ENCODE peak calls at places on chromosomes 11 and 22, in seven cellular contexts. One of them, this sample, is unnamed.

GRCh38 chr11:126871792-126872191 is 128.8 kb downstream of the KIRREL3 start:
- DNase-seq in PC-3: no peak
- DNase-seq in astrocyte: no peak
- DNase-seq in fibroblast of villous mesenchyme: no peak
- DNase-seq in A549: peak
- DNase-seq in SK-N-SH: no peak
- DNase-seq in pancreas: no peak
- DNase-seq in this sample: no peak

GRCh38 chr11:67024966-67025365 is 2.0 kb downstream of the SYT12 start:
- DNase-seq in PC-3: peak
- DNase-seq in astrocyte: no peak
- DNase-seq in fibroblast of villous mesenchyme: no peak
- DNase-seq in A549: no peak
- DNase-seq in SK-N-SH: no peak
- DNase-seq in pancreas: no peak
- DNase-seq in this sample: no peak

GRCh38 chr11:32952421-32952820 is 59.8 kb downstream of the QSER1 start:
- DNase-seq in PC-3: no peak
- DNase-seq in astrocyte: no peak
- DNase-seq in fibroblast of villous mesenchyme: no peak
- DNase-seq in A549: no peak
- DNase-seq in SK-N-SH: no peak
- DNase-seq in pancreas: no peak
- DNase-seq in this sample: no peak

GRCh38 chr11:93034031-93034430 is 64.6 kb downstream of the MTNR1B start:
- DNase-seq in PC-3: no peak
- DNase-seq in astrocyte: peak
- DNase-seq in fibroblast of villous mesenchyme: peak
- DNase-seq in A549: no peak
- DNase-seq in SK-N-SH: no peak
- DNase-seq in pancreas: no peak
- DNase-seq in this sample: peak

GRCh38 chr22:43129426-43130425 is 13.5 kb downstream of the MCAT start:
- DNase-seq in PC-3: no peak
- DNase-seq in astrocyte: no peak
- DNase-seq in fibroblast of villous mesenchyme: no peak
- DNase-seq in A549: no peak
- DNase-seq in SK-N-SH: no peak
- DNase-seq in pancreas: no peak
- DNase-seq in this sample: no peak

GRCh38 chr22:41048791-41049717 is 43.3 kb upstream of the EP300 start:
- DNase-seq in PC-3: no peak
- DNase-seq in astrocyte: peak
- DNase-seq in fibroblast of villous mesenchyme: peak
- DNase-seq in A549: no peak
- DNase-seq in SK-N-SH: peak
- DNase-seq in pancreas: peak
- DNase-seq in this sample: peak

GRCh38 chr11:42841563-42841962 is 470.2 kb upstream of the API5 start:
- DNase-seq in PC-3: no peak
- DNase-seq in astrocyte: no peak
- DNase-seq in fibroblast of villous mesenchyme: no peak
- DNase-seq in A549: no peak
- DNase-seq in SK-N-SH: no peak
- DNase-seq in pancreas: no peak
- DNase-seq in this sample: no peak

GRCh38 chr11:59787816-59788215 is 22.8 kb downstream of the MRPL16 start:
- DNase-seq in PC-3: peak
- DNase-seq in astrocyte: peak
- DNase-seq in fibroblast of villous mesenchyme: peak
- DNase-seq in A549: no peak
- DNase-seq in SK-N-SH: no peak
- DNase-seq in pancreas: no peak
- DNase-seq in this sample: no peak

GRCh38 chr11:109435121-109435742 is 13.2 kb downstream of the C11orf87 start:
- DNase-seq in PC-3: peak
- DNase-seq in astrocyte: peak
- DNase-seq in fibroblast of villous mesenchyme: no peak
- DNase-seq in A549: no peak
- DNase-seq in SK-N-SH: no peak
- DNase-seq in pancreas: no peak
- DNase-seq in this sample: no peak

GRCh38 chr11:832529-833113 is at the start of gene CD151:
- DNase-seq in PC-3: peak
- DNase-seq in astrocyte: no peak
- DNase-seq in fibroblast of villous mesenchyme: peak
- DNase-seq in A549: peak
- DNase-seq in SK-N-SH: peak
- DNase-seq in pancreas: no peak
- DNase-seq in this sample: no peak

GRCh38 chr11:58531865-58532341 is 24.0 kb upstream of the OR5B21 start:
- DNase-seq in PC-3: no peak
- DNase-seq in astrocyte: no peak
- DNase-seq in fibroblast of villous mesenchyme: no peak
- DNase-seq in A549: no peak
- DNase-seq in SK-N-SH: no peak
- DNase-seq in pancreas: peak
- DNase-seq in this sample: no peak

GRCh38 chr22:31102441-31103081 is 4.8 kb downstream of the SELENOM start:
- DNase-seq in PC-3: peak
- DNase-seq in astrocyte: peak
- DNase-seq in fibroblast of villous mesenchyme: peak
- DNase-seq in A549: peak
- DNase-seq in SK-N-SH: no peak
- DNase-seq in pancreas: peak
- DNase-seq in this sample: no peak

GRCh38 chr11:898160-898517 is 12.5 kb downstream of the CHID1 start:
- DNase-seq in PC-3: peak
- DNase-seq in astrocyte: no peak
- DNase-seq in fibroblast of villous mesenchyme: peak
- DNase-seq in A549: peak
- DNase-seq in SK-N-SH: peak
- DNase-seq in pancreas: no peak
- DNase-seq in this sample: no peak

GRCh38 chr11:105577645-105578044 is 32.2 kb upstream of the GRIA4 start:
- DNase-seq in PC-3: peak
- DNase-seq in astrocyte: peak
- DNase-seq in fibroblast of villous mesenchyme: peak
- DNase-seq in A549: no peak
- DNase-seq in SK-N-SH: peak
- DNase-seq in pancreas: no peak
- DNase-seq in this sample: no peak

DNA sequence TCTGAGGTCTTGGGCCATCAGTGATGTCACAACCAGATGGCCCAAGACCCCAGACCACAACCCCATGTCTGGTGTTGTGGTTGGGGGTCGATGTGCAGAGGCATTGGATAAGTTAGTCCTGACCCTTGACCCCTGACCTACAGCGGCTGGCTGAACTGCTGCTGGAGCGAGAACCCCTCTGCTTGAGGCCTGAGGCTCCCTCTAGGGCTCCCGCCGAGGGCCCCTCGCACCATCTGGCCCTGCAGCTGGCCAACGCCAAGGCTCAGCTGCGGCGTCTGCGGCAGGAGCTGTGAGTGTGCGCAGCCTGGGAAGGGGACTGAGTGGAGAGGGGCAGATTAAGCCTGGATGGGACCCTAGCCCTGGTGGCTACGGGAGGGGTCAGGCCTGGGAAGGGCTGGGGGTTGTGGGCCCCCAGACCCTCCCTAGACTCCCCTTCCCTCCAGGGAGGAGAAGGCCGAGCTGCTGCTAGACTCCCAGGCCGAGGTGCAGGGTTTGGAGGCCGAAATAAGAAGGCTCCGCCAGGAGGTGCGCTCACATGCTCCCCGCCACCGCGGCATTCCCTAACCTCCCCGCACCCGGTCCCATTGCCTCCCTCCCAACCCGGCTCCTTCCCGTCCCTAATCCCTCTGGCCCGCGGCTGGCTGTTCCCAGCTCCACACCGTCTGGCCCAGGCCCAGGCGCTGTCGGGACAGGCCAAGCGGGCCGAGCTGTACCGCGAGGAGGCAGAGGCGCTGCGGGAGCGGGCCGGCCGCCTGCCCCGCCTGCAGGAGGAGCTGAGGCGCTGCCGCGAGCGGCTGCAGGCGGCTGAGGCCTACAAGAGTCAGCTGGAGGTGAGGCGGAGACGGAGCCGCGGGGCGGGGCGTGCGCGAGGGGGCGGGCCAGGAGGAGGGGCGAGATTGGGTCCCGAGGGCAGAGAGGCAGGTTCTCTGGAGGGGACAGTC is 2.1 kb downstream of the CCDC88B start:
- DNase-seq in PC-3: peak
- DNase-seq in astrocyte: peak
- DNase-seq in fibroblast of villous mesenchyme: peak
- DNase-seq in A549: peak
- DNase-seq in SK-N-SH: peak
- DNase-seq in pancreas: peak
- DNase-seq in this sample: peak
- TF ChIP-seq CTCF in PC-3: peak
- TF ChIP-seq CTCF in astrocyte: no peak
- TF ChIP-seq CTCF in fibroblast of villous mesenchyme: peak
- TF ChIP-seq CTCF in A549: peak
- TF ChIP-seq CTCF in SK-N-SH: no peak
- TF ChIP-seq CTCF in pancreas: no peak
- TF ChIP-seq CTCF in this sample: peak

DNA sequence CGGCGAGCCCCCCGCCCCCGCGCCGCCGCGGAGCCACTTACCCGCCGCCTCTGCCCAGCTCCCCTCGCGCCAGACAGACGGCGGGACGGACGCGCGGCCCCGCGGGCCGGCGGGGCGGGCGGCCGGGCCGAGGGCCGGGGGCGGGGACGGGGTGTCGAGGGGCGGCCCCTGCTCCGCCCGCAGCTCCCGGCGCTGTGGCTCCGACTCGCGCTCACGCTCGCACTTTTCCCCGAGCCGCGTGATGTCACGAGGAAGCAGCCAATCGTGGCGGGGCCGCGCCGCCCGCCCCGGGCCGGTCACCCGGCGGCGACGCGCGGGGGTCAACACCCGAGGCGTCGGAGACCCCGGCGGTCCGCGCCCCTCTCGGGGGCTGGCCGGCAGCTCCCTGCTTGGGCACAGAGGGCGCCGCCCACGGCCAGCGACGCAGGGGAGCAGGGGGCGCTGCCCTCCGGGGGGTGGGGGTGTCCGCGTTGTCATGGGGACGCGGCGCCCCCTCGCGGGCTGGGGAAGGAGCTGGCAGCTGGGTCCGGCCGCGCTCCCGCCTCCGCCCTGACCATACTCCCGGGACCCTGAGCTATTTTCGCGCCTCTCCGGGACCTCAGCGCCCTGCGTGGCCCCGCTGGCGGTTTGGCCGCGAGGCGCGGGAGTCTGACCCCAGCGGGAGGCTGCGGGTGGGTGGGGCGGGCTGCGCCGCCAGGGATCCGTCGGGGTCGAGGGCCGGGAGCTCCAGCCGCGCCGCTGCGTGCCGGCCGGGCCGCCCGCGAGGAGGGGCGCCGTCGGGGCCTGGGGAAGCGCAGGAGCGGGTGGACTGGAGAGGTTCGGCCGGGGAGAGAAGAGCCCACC is at the start of gene CHRM4:
- DNase-seq in PC-3: no peak
- DNase-seq in astrocyte: no peak
- DNase-seq in fibroblast of villous mesenchyme: peak
- DNase-seq in A549: peak
- DNase-seq in SK-N-SH: peak
- DNase-seq in pancreas: peak
- DNase-seq in this sample: no peak
- H3K4me3 ChIP-seq in PC-3: peak
- H3K4me3 ChIP-seq in astrocyte: peak
- H3K4me3 ChIP-seq in fibroblast of villous mesenchyme: peak
- H3K4me3 ChIP-seq in A549: peak
- H3K4me3 ChIP-seq in SK-N-SH: peak
- H3K4me3 ChIP-seq in pancreas: peak
- H3K4me3 ChIP-seq in this sample: peak

DNA sequence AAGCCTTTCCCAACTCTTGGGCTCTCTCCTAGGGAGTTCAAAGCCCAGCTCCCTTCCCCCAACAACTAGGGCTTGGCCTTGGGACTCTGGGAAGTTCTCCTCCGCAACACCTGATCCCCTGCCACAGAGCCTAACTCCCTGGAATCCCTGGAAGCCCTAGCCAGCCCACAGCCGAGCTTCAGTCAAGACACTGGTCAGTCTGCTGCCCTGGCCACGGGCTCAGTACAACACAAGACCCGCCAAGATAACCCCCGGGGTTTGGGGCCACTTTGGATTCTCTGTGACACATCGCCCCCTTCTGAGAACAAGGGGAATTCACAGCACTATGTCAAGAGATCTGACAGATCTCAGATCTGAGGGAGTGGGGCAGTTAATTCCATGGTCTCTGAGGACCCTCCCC is 58.3 kb downstream of the SLC22A12 start:
- DNase-seq in PC-3: peak
- DNase-seq in astrocyte: no peak
- DNase-seq in fibroblast of villous mesenchyme: peak
- DNase-seq in A549: peak
- DNase-seq in SK-N-SH: peak
- DNase-seq in pancreas: no peak
- DNase-seq in this sample: no peak
- TF ChIP-seq CTCF in PC-3: peak
- TF ChIP-seq CTCF in astrocyte: peak
- TF ChIP-seq CTCF in fibroblast of villous mesenchyme: peak
- TF ChIP-seq CTCF in A549: peak
- TF ChIP-seq CTCF in SK-N-SH: peak
- TF ChIP-seq CTCF in pancreas: peak
- TF ChIP-seq CTCF in this sample: peak

GRCh38 chr11:66016793-66017177 is 5.0 kb downstream of the CST6 start:
- DNase-seq in PC-3: no peak
- DNase-seq in astrocyte: no peak
- DNase-seq in fibroblast of villous mesenchyme: no peak
- DNase-seq in A549: no peak
- DNase-seq in SK-N-SH: no peak
- DNase-seq in pancreas: no peak
- DNase-seq in this sample: no peak

GRCh38 chr11:66020212-66020611 is 6.1 kb downstream of the CATSPER1 start:
- DNase-seq in PC-3: no peak
- DNase-seq in astrocyte: no peak
- DNase-seq in fibroblast of villous mesenchyme: no peak
- DNase-seq in A549: no peak
- DNase-seq in SK-N-SH: no peak
- DNase-seq in pancreas: no peak
- DNase-seq in this sample: no peak

GRCh38 chr11:66015936-66016792 is 4.4 kb downstream of the CST6 start:
- DNase-seq in PC-3: no peak
- DNase-seq in astrocyte: no peak
- DNase-seq in fibroblast of villous mesenchyme: no peak
- DNase-seq in A549: no peak
- DNase-seq in SK-N-SH: no peak
- DNase-seq in pancreas: no peak
- DNase-seq in this sample: no peak

GRCh38 chr11:66015094-66015881 is 3.5 kb downstream of the CST6 start:
- DNase-seq in PC-3: peak
- DNase-seq in astrocyte: peak
- DNase-seq in fibroblast of villous mesenchyme: peak
- DNase-seq in A549: no peak
- DNase-seq in SK-N-SH: no peak
- DNase-seq in pancreas: no peak
- DNase-seq in this sample: no peak

DNA sequence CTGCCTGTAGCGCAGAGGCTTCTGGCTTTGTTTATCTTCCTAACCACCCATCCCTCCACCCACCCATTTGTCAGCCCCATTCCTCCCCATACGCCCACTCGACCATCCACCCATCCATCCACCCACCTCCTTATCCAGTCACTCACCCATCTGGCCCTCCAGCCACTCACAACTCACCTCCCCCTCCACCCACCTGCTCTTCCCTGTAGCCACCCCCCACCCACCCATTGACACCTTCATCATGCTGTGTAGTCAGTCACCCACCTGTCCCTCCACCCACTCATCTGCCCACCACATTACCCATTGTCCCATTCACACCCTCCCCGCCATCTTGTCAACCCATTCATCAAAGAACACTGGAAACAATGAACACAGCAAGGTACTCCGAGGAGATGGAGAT is 5.5 kb downstream of the CST6 start:
- DNase-seq in PC-3: no peak
- DNase-seq in astrocyte: no peak
- DNase-seq in fibroblast of villous mesenchyme: no peak
- DNase-seq in A549: no peak
- DNase-seq in SK-N-SH: no peak
- DNase-seq in pancreas: no peak
- DNase-seq in this sample: no peak
- H3K4me3 ChIP-seq in PC-3: no peak
- H3K4me3 ChIP-seq in astrocyte: no peak
- H3K4me3 ChIP-seq in fibroblast of villous mesenchyme: no peak
- H3K4me3 ChIP-seq in A549: no peak
- H3K4me3 ChIP-seq in SK-N-SH: no peak
- H3K4me3 ChIP-seq in pancreas: no peak
- H3K4me3 ChIP-seq in this sample: no peak